ENCODE peak calls at places on chromosomes 3 and 15, in nine cellular contexts. T is neural progenitor cell, Q is GM23248, E is GM23338, B is HCT116, F is SK-N-SH, Z is hepatocyte, N is MM.1S, S is PC-3. C is an unnamed sample.

GRCh38 chr15:89330881-89331595 is 3.6 kb downstream of the POLG start:
- DNase-seq in Q (no peak), F (no peak), N (no peak), B (no peak), T (no peak), Z (no peak), E (no peak), S (no peak), C (no peak)

GRCh38 chr3:25038907-25039306 is 389.2 kb upstream of the RARB start:
- DNase-seq in Z (no peak), B (no peak), Q (no peak), F (no peak), E (no peak), N (no peak), T (no peak), S (no peak), C (no peak)

GRCh38 chr3:8464668-8465067 is 37.0 kb upstream of the LMCD1 start:
- DNase-seq in N (no peak), E (no peak), S (no peak), Q (no peak), B (no peak), F (peak; percentile 56), T (no peak), Z (no peak), C (no peak)

GRCh38 chr3:173745952-173746682 is 348.6 kb downstream of the NLGN1 start:
- DNase-seq in S (peak; percentile 46), Q (peak; percentile 78), F (no peak), N (no peak), B (no peak), E (peak; percentile 23), Z (peak; percentile 9), T (no peak), C (no peak)

GRCh38 chr3:197790033-197790432 is 1.0 kb upstream of the LRCH3 start:
- DNase-seq in E (no peak), Z (no peak), F (no peak), B (no peak), S (no peak), T (no peak), Q (no peak), N (no peak), C (no peak)

GRCh38 chr3:122416966-122417365 is 1.1 kb upstream of the WDR5B start:
- DNase-seq in E (no peak), Z (no peak), S (no peak), T (peak; percentile 7), B (no peak), N (no peak), F (no peak), Q (peak; percentile 42), C (peak; percentile 12)

GRCh38 chr3:67018105-67018788 is 20.1 kb downstream of the KBTBD8 start:
- DNase-seq in Q (no peak), F (no peak), E (no peak), B (no peak), S (no peak), N (no peak), T (no peak), Z (no peak), C (peak; percentile 58)

GRCh38 chr3:153422314-153422713 is 260.3 kb downstream of the RAP2B start:
- DNase-seq in N (no peak), T (no peak), E (no peak), F (no peak), Q (no peak), S (no peak), B (no peak), Z (no peak), C (no peak)

GRCh38 chr3:86537171-86537570 is 453.8 kb downstream of the VGLL3 start:
- DNase-seq in S (no peak), Z (no peak), B (no peak), T (peak; percentile 60), F (no peak), E (peak; percentile 30), Q (no peak), N (no peak), C (no peak)

GRCh38 chr3:127016043-127016343 is 33.1 kb downstream of the PLXNA1 start:
- DNase-seq in N (no peak), B (no peak), T (no peak), F (no peak), Q (no peak), E (no peak), Z (no peak), S (no peak), C (no peak)

GRCh38 chr3:128175768-128176167 is 22.5 kb downstream of the EEFSEC start:
- DNase-seq in Z (no peak), B (no peak), Q (no peak), N (no peak), T (no peak), E (no peak), S (no peak), F (no peak), C (no peak)

GRCh38 chr3:128173241-128173640 is 20.0 kb downstream of the EEFSEC start:
- DNase-seq in Q (no peak), T (no peak), S (no peak), F (no peak), Z (no peak), B (no peak), E (no peak), N (no peak), C (no peak)

GRCh38 chr3:128176270-128176831 is 23.1 kb downstream of the EEFSEC start:
- DNase-seq in F (no peak), S (no peak), Q (no peak), T (no peak), N (no peak), E (no peak), Z (no peak), B (no peak), C (no peak)

GRCh38 chr3:128173849-128174248 is 20.6 kb downstream of the EEFSEC start:
- DNase-seq in Q (no peak), E (peak; percentile 70), B (no peak), S (no peak), N (no peak), Z (no peak), T (peak; percentile 32), F (peak; percentile 44), C (no peak)

GRCh38 chr3:128174645-128175590 is 21.6 kb downstream of the EEFSEC start:
- DNase-seq in F (no peak), B (no peak), E (peak; percentile 24), Z (no peak), T (no peak), S (no peak), N (no peak), Q (no peak), C (no peak)
- TF ChIP-seq EZH2phosphoT487 in F (no peak), B (no peak), E (no peak), Z (no peak), T (no peak), S (no peak), N (no peak), Q (no peak), C (no peak)

DNA sequence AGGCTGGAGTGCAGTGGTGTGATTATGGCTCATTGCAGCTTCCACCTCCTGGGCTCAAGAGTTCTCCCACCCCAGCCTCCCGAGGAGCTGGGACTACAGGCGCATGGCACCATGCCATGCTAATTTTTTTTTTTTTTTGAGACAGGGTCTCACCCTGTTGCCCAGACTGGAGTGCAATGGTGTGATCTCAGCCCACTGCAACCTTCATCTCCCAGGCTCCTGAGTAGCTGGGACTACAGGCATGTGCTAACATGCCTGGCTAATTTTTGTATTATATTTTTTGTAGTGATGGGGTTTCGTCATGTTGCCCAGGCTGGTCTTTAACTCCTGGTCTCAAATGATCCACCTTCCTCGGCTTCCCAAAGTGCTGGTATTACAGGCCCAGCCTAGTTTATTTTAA is 4.0 kb downstream of the TEX9 start:
- DNase-seq in F (no peak), N (peak; percentile 46), Z (no peak), B (no peak), E (no peak), T (no peak), S (no peak), Q (no peak), C (peak; percentile 33)
- H3K79me2 ChIP-seq in F (peaks cover 3% of the 10 kb centered on the region), N (peaks cover 94% of the 10 kb centered on the region), Z (no peaks in the 10 kb centered on the region), B (no peaks in the 10 kb centered on the region), E (peaks cover 24% of the 10 kb centered on the region), T (no peaks in the 10 kb centered on the region), S (no peaks in the 10 kb centered on the region), Q (no peaks in the 10 kb centered on the region), C (peaks cover 86% of the 10 kb centered on the region)

DNA sequence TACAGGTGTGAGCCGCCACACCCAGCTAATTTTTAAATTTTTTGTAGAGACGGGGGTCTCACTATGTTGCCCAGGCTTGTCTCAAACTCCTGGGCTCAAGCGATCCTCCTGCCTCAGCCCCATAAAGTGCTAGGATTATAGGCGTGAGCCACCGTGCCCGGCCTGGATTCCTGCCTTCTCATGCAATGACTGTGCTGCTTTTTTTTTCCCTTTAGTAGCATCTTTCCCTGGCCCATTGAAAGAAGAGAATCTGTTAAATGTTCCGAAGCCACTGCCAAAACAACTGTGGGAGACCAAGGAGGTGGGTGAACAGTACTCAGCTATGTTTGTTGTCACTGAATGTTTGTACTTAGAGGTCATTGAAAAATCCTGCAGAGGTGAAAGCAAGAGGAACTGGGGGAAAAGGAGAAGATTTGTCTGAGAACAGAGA is 88.0 kb downstream of the CRTC3 start:
- DNase-seq in S (no peak), F (no peak), Z (no peak), Q (peak; percentile 15), B (no peak), N (no peak), T (no peak), E (peak; percentile 33), C (no peak)
- H3K27ac ChIP-seq in S (no peak overlapping the region), F (no peak overlapping the region), Z (no peak overlapping the region), Q (peak overlapping the region; percentile 46), B (no peak overlapping the region), N (no peak overlapping the region), T (no peak overlapping the region), E (no peak overlapping the region), C (no peak overlapping the region)

GRCh38 chr3:120029749-120030148 is 64.5 kb downstream of the GSK3B start:
- DNase-seq in T (no peak), S (no peak), Q (no peak), E (no peak), F (no peak), Z (no peak), B (no peak), N (no peak), C (no peak)
- TF ChIP-seq EZH2phosphoT487 in T (no peak), S (no peak), Q (no peak), E (no peak), F (no peak), Z (no peak), B (no peak), N (no peak), C (no peak)

GRCh38 chr15:94875550-94875949 is 644.2 kb downstream of the MCTP2 start:
- DNase-seq in F (no peak), Z (no peak), S (no peak), T (no peak), N (no peak), E (no peak), Q (no peak), B (no peak), C (no peak)
- H3K79me2 ChIP-seq in F (no peaks in the 10 kb centered on the region), Z (no peaks in the 10 kb centered on the region), S (no peaks in the 10 kb centered on the region), T (no peaks in the 10 kb centered on the region), N (no peaks in the 10 kb centered on the region), E (no peaks in the 10 kb centered on the region), Q (no peaks in the 10 kb centered on the region), B (no peaks in the 10 kb centered on the region), C (no peaks in the 10 kb centered on the region)

DNA sequence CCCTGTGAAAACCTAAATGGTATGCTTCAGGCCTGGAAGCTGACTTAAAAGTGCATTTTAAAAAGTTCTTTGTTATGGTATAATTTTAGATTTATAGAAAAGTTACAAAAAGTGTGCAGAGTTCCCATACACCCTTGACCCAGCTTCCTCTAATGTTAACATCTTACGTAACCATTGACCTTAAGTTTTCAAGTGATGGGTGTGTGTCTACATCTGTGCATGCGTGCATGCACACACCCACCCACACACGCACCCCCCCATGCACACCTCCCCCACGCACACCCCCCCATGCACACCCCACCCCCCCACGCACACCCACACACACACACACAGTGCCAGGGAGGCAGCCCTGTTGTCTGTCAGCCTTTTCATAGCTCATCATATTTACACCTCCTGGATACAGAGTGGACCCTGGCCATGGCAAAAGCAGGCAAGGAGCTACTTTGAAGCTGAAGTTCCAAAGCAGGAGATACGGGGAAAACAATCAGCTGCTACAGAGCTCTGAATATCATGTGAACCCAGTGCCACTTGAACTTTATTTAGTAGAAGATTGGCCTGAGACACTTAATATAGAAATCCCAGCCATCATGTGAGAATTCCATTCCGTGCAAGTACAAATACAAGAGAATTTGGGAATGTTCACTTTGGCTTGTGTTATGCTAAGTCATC is 30.0 kb upstream of the TRAK1 start:
- DNase-seq in Q (no peak), Z (no peak), T (no peak), N (no peak), F (no peak), B (no peak), S (no peak), E (no peak), C (no peak)
- H3K27ac ChIP-seq in Q (peak overlapping the region; percentile 100), Z (no peak overlapping the region), T (no peak overlapping the region), N (no peak overlapping the region), F (peak overlapping the region; percentile 87), B (peak overlapping the region; percentile 63), S (peak overlapping the region; percentile 73), E (peak overlapping the region; percentile 86), C (no peak overlapping the region)

C was measured in OCI-LY7.